ENCODE peak calls at places on chromosomes 7 and 10, in nine cellular contexts. One of them, this sample, is unnamed.

GRCh38 chr7:33501368-33501767 is 372.0 kb downstream of the BBS9 start:
- DNase-seq in GM23338: no peak
- DNase-seq in PC-3: no peak
- DNase-seq in PC-9: no peak
- DNase-seq in HCT116: no peak
- DNase-seq in MM.1S: no peak
- DNase-seq in SK-N-SH: no peak
- DNase-seq in hepatocyte: no peak
- DNase-seq in OCI-LY7: no peak
- DNase-seq in this sample: no peak

GRCh38 chr10:99858849-99859248 is 76.4 kb downstream of the ABCC2 start:
- DNase-seq in GM23338: no peak
- DNase-seq in PC-3: no peak
- DNase-seq in PC-9: no peak
- DNase-seq in HCT116: no peak
- DNase-seq in MM.1S: no peak
- DNase-seq in SK-N-SH: no peak
- DNase-seq in hepatocyte: no peak
- DNase-seq in OCI-LY7: no peak
- DNase-seq in this sample: no peak

GRCh38 chr10:5565671-5566581 is 41.2 kb downstream of the CALML3 start:
- DNase-seq in GM23338: no peak
- DNase-seq in PC-3: peak; percentile 41
- DNase-seq in PC-9: no peak
- DNase-seq in HCT116: no peak
- DNase-seq in MM.1S: no peak
- DNase-seq in SK-N-SH: no peak
- DNase-seq in hepatocyte: no peak
- DNase-seq in OCI-LY7: no peak
- DNase-seq in this sample: peak; percentile 91

GRCh38 chr7:101816499-101817030 is 861 bp upstream of the CUX1 start:
- DNase-seq in GM23338: no peak
- DNase-seq in PC-3: peak; percentile 43
- DNase-seq in PC-9: peak; percentile 60
- DNase-seq in HCT116: no peak
- DNase-seq in MM.1S: peak; percentile 48
- DNase-seq in SK-N-SH: peak; percentile 89
- DNase-seq in hepatocyte: peak; percentile 80
- DNase-seq in OCI-LY7: peak; percentile 60
- DNase-seq in this sample: peak; percentile 73

GRCh38 chr10:133257489-133258065 is 19.1 kb downstream of the ADAM8 start:
- DNase-seq in GM23338: peak; percentile 82
- DNase-seq in PC-3: peak; percentile 70
- DNase-seq in PC-9: peak; percentile 57
- DNase-seq in HCT116: no peak
- DNase-seq in MM.1S: no peak
- DNase-seq in SK-N-SH: peak; percentile 69
- DNase-seq in hepatocyte: peak; percentile 78
- DNase-seq in OCI-LY7: no peak
- DNase-seq in this sample: peak; percentile 29

GRCh38 chr10:3425713-3426112 is 253.1 kb upstream of the PITRM1 start:
- DNase-seq in GM23338: no peak
- DNase-seq in PC-3: no peak
- DNase-seq in PC-9: no peak
- DNase-seq in HCT116: no peak
- DNase-seq in MM.1S: no peak
- DNase-seq in SK-N-SH: no peak
- DNase-seq in hepatocyte: no peak
- DNase-seq in OCI-LY7: no peak
- DNase-seq in this sample: no peak

GRCh38 chr7:91692800-91693199 is 187.7 kb downstream of the MTERF1 start:
- DNase-seq in GM23338: no peak
- DNase-seq in PC-3: no peak
- DNase-seq in PC-9: no peak
- DNase-seq in HCT116: no peak
- DNase-seq in MM.1S: no peak
- DNase-seq in SK-N-SH: no peak
- DNase-seq in hepatocyte: no peak
- DNase-seq in OCI-LY7: no peak
- DNase-seq in this sample: peak; percentile 38

GRCh38 chr10:75434292-75434691 is 2.9 kb downstream of the LRMDA start:
- DNase-seq in GM23338: no peak
- DNase-seq in PC-3: no peak
- DNase-seq in PC-9: no peak
- DNase-seq in HCT116: no peak
- DNase-seq in MM.1S: no peak
- DNase-seq in SK-N-SH: no peak
- DNase-seq in hepatocyte: no peak
- DNase-seq in OCI-LY7: no peak
- DNase-seq in this sample: no peak

GRCh38 chr10:71982269-71983178 is 18.3 kb downstream of the CHST3 start:
- DNase-seq in GM23338: no peak
- DNase-seq in PC-3: no peak
- DNase-seq in PC-9: no peak
- DNase-seq in HCT116: no peak
- DNase-seq in MM.1S: no peak
- DNase-seq in SK-N-SH: no peak
- DNase-seq in hepatocyte: no peak
- DNase-seq in OCI-LY7: no peak
- DNase-seq in this sample: no peak

GRCh38 chr7:134613623-134614347 is 32.9 kb upstream of the BPGM start:
- DNase-seq in GM23338: no peak
- DNase-seq in PC-3: peak; percentile 95
- DNase-seq in PC-9: peak; percentile 61
- DNase-seq in HCT116: no peak
- DNase-seq in MM.1S: no peak
- DNase-seq in SK-N-SH: no peak
- DNase-seq in hepatocyte: no peak
- DNase-seq in OCI-LY7: no peak
- DNase-seq in this sample: peak; percentile 97

GRCh38 chr7:100967292-100967863 is 2.0 kb upstream of the MUC12 start:
- DNase-seq in GM23338: peak; percentile 43
- DNase-seq in PC-3: no peak
- DNase-seq in PC-9: peak; percentile 5
- DNase-seq in HCT116: no peak
- DNase-seq in MM.1S: no peak
- DNase-seq in SK-N-SH: peak; percentile 53
- DNase-seq in hepatocyte: no peak
- DNase-seq in OCI-LY7: no peak
- DNase-seq in this sample: peak; percentile 36

GRCh38 chr7:80876894-80877414 is 41.9 kb downstream of the SEMA3C start:
- DNase-seq in GM23338: no peak
- DNase-seq in PC-3: peak; percentile 80
- DNase-seq in PC-9: no peak
- DNase-seq in HCT116: peak; percentile 36
- DNase-seq in MM.1S: no peak
- DNase-seq in SK-N-SH: peak; percentile 34
- DNase-seq in hepatocyte: peak; percentile 64
- DNase-seq in OCI-LY7: no peak
- DNase-seq in this sample: peak; percentile 66
- H3K9me2 ChIP-seq in GM23338: peaks cover 3% of the 10 kb centered on the region
- H3K9me2 ChIP-seq in PC-3: no peaks in the 10 kb centered on the region
- H3K9me2 ChIP-seq in PC-9: no peaks in the 10 kb centered on the region
- H3K9me2 ChIP-seq in HCT116: no peaks in the 10 kb centered on the region
- H3K9me2 ChIP-seq in MM.1S: no peaks in the 10 kb centered on the region
- H3K9me2 ChIP-seq in SK-N-SH: no peaks in the 10 kb centered on the region
- H3K9me2 ChIP-seq in hepatocyte: no peaks in the 10 kb centered on the region
- H3K9me2 ChIP-seq in OCI-LY7: no peaks in the 10 kb centered on the region
- H3K9me2 ChIP-seq in this sample: no peaks in the 10 kb centered on the region

DNA sequence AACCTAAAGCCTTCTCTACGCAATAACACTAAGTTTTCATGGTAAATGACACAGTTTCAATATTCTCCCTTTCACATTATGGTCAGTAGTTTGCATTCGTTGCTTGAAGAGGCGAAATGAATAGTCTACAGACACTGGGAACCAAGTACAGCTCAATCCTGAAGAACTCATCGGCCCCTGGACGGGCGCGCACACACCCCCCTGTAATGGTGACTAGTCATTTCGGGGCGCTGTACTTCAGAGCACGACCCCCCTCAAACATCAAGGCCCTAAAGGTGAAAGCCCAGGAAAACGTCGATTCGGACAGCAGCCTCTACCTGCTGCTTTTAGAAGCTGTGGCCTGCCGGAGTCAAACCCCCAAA is 1.0 kb downstream of the NT5C2 start:
- DNase-seq in GM23338: no peak
- DNase-seq in PC-3: no peak
- DNase-seq in PC-9: no peak
- DNase-seq in HCT116: no peak
- DNase-seq in MM.1S: peak; percentile 6
- DNase-seq in SK-N-SH: peak; percentile 36
- DNase-seq in hepatocyte: peak; percentile 24
- DNase-seq in OCI-LY7: no peak
- DNase-seq in this sample: peak; percentile 56
- H2AFZ ChIP-seq in GM23338: no peak overlapping the region
- H2AFZ ChIP-seq in PC-3: peak overlapping the region; percentile 45
- H2AFZ ChIP-seq in PC-9: no peak overlapping the region
- H2AFZ ChIP-seq in HCT116: no peak overlapping the region
- H2AFZ ChIP-seq in MM.1S: peak overlapping the region; percentile 51
- H2AFZ ChIP-seq in SK-N-SH: peak overlapping the region; percentile 39
- H2AFZ ChIP-seq in hepatocyte: peak overlapping the region; percentile 56
- H2AFZ ChIP-seq in OCI-LY7: peak overlapping the region; percentile 61
- H2AFZ ChIP-seq in this sample: peak overlapping the region; percentile 85

GRCh38 chr7:157375410-157375809 is 38.6 kb downstream of the DNAJB6 start:
- DNase-seq in GM23338: no peak
- DNase-seq in PC-3: no peak
- DNase-seq in PC-9: no peak
- DNase-seq in HCT116: no peak
- DNase-seq in MM.1S: no peak
- DNase-seq in SK-N-SH: no peak
- DNase-seq in hepatocyte: no peak
- DNase-seq in OCI-LY7: no peak
- DNase-seq in this sample: no peak
- H3K4me2 ChIP-seq in GM23338: no peak overlapping the region
- H3K4me2 ChIP-seq in PC-3: no peak overlapping the region
- H3K4me2 ChIP-seq in PC-9: no peak overlapping the region
- H3K4me2 ChIP-seq in HCT116: no peak overlapping the region
- H3K4me2 ChIP-seq in MM.1S: no peak overlapping the region
- H3K4me2 ChIP-seq in SK-N-SH: no peak overlapping the region
- H3K4me2 ChIP-seq in hepatocyte: no peak overlapping the region
- H3K4me2 ChIP-seq in OCI-LY7: no peak overlapping the region
- H3K4me2 ChIP-seq in this sample: no peak overlapping the region

GRCh38 chr10:115771755-115772154 is 501.3 kb downstream of the GFRA1 start:
- DNase-seq in GM23338: no peak
- DNase-seq in PC-3: no peak
- DNase-seq in PC-9: no peak
- DNase-seq in HCT116: no peak
- DNase-seq in MM.1S: no peak
- DNase-seq in SK-N-SH: no peak
- DNase-seq in hepatocyte: no peak
- DNase-seq in OCI-LY7: no peak
- DNase-seq in this sample: no peak

GRCh38 chr10:115774721-115775120 is 498.3 kb downstream of the GFRA1 start:
- DNase-seq in GM23338: no peak
- DNase-seq in PC-3: no peak
- DNase-seq in PC-9: no peak
- DNase-seq in HCT116: no peak
- DNase-seq in MM.1S: no peak
- DNase-seq in SK-N-SH: no peak
- DNase-seq in hepatocyte: no peak
- DNase-seq in OCI-LY7: no peak
- DNase-seq in this sample: no peak

GRCh38 chr10:115772606-115773005 is 500.4 kb downstream of the GFRA1 start:
- DNase-seq in GM23338: no peak
- DNase-seq in PC-3: no peak
- DNase-seq in PC-9: no peak
- DNase-seq in HCT116: no peak
- DNase-seq in MM.1S: no peak
- DNase-seq in SK-N-SH: no peak
- DNase-seq in hepatocyte: no peak
- DNase-seq in OCI-LY7: no peak
- DNase-seq in this sample: peak; percentile 77

GRCh38 chr10:115777646-115778045 is 495.4 kb downstream of the GFRA1 start:
- DNase-seq in GM23338: no peak
- DNase-seq in PC-3: no peak
- DNase-seq in PC-9: no peak
- DNase-seq in HCT116: no peak
- DNase-seq in MM.1S: no peak
- DNase-seq in SK-N-SH: no peak
- DNase-seq in hepatocyte: no peak
- DNase-seq in OCI-LY7: no peak
- DNase-seq in this sample: no peak

DNA sequence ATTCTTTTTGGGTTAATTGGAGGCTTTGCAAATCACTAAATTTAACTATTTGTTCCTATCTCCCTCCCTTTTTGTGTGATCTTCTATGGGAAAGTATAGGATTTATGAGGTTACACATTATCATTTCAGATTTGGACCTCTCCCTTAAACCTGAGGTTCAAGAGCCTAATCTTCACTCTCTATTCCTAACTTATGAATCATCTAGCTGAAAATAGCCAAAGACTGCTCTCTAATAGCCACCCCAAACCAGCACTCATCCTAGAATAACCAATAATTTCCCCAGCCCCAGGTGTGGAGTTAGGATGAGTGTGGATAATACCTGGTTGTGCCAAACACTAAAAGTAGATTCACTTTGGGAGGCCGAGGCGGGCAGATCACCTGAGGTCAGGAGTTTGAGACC is 499.2 kb downstream of the GFRA1 start:
- DNase-seq in GM23338: no peak
- DNase-seq in PC-3: no peak
- DNase-seq in PC-9: no peak
- DNase-seq in HCT116: no peak
- DNase-seq in MM.1S: no peak
- DNase-seq in SK-N-SH: no peak
- DNase-seq in hepatocyte: no peak
- DNase-seq in OCI-LY7: no peak
- DNase-seq in this sample: peak; percentile 4
- H3K9me2 ChIP-seq in GM23338: no peaks in the 10 kb centered on the region
- H3K9me2 ChIP-seq in PC-3: no peaks in the 10 kb centered on the region
- H3K9me2 ChIP-seq in PC-9: no peaks in the 10 kb centered on the region
- H3K9me2 ChIP-seq in HCT116: no peaks in the 10 kb centered on the region
- H3K9me2 ChIP-seq in MM.1S: no peaks in the 10 kb centered on the region
- H3K9me2 ChIP-seq in SK-N-SH: no peaks in the 10 kb centered on the region
- H3K9me2 ChIP-seq in hepatocyte: no peaks in the 10 kb centered on the region
- H3K9me2 ChIP-seq in OCI-LY7: no peaks in the 10 kb centered on the region
- H3K9me2 ChIP-seq in this sample: no peaks in the 10 kb centered on the region

DNA sequence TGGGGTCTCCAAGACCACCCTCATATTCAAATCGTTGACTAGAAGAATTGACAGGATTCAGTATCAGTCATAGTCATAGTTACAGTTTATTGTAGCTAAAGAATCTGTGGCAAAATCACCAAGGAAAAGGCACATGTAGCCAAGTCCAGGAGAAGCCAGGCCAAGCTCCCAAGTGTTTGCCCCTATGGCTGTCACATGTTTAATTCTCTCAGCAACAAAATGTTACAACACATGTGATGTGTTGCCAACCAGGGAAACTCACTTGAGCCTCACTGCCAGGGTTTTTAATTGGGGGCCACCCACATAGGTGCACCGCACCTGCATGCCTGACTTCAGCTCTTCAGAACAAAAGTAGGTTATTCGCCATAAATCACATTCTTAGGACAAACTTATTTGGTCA is 1030.9 kb upstream of the CELF2 start:
- DNase-seq in GM23338: no peak
- DNase-seq in PC-3: no peak
- DNase-seq in PC-9: no peak
- DNase-seq in HCT116: no peak
- DNase-seq in MM.1S: no peak
- DNase-seq in SK-N-SH: no peak
- DNase-seq in hepatocyte: no peak
- DNase-seq in OCI-LY7: no peak
- DNase-seq in this sample: no peak
- H2AFZ ChIP-seq in GM23338: no peak overlapping the region
- H2AFZ ChIP-seq in PC-3: no peak overlapping the region
- H2AFZ ChIP-seq in PC-9: no peak overlapping the region
- H2AFZ ChIP-seq in HCT116: no peak overlapping the region
- H2AFZ ChIP-seq in MM.1S: no peak overlapping the region
- H2AFZ ChIP-seq in SK-N-SH: no peak overlapping the region
- H2AFZ ChIP-seq in hepatocyte: no peak overlapping the region
- H2AFZ ChIP-seq in OCI-LY7: no peak overlapping the region
- H2AFZ ChIP-seq in this sample: no peak overlapping the region

This sample was measured in GM23248.